ENCODE peak calls at places on chromosomes 13 and 19, in four cellular contexts. One of them, this sample, is unnamed.
A peak's percentile ranks its signal among the peaks of the same experiment; 100 is the strongest.

GRCh38 chr19:9791552-9792181 is 23.1 kb upstream of the ZNF846 start:
- DNase-seq in GM12878: peak; percentile 44
- DNase-seq in GM12891: peak; percentile 64
- DNase-seq in K562: peak; percentile 84
- DNase-seq in this sample: peak; percentile 45

GRCh38 chr19:58474291-58474996 is 1.7 kb upstream of the ZNF446 start:
- DNase-seq in GM12878: no peak
- DNase-seq in K562: no peak
- DNase-seq in GM12891: no peak
- DNase-seq in this sample: no peak

GRCh38 chr19:13613447-13613846 is 107.2 kb upstream of the CACNA1A start:
- DNase-seq in GM12891: no peak
- DNase-seq in K562: no peak
- DNase-seq in GM12878: no peak
- DNase-seq in this sample: no peak

GRCh38 chr19:16470911-16471811 is 609 bp downstream of the EPS15L1 start:
- DNase-seq in GM12891: no peak
- DNase-seq in GM12878: no peak
- DNase-seq in K562: no peak
- DNase-seq in this sample: peak; percentile 50

GRCh38 chr13:100300708-100301107 is 211.8 kb downstream of the PCCA start:
- DNase-seq in K562: no peak
- DNase-seq in GM12878: no peak
- DNase-seq in GM12891: no peak
- DNase-seq in this sample: no peak

GRCh38 chr13:107067381-107067780 is 499.4 kb upstream of the ARGLU1 start:
- DNase-seq in K562: no peak
- DNase-seq in GM12891: no peak
- DNase-seq in GM12878: no peak
- DNase-seq in this sample: no peak

GRCh38 chr13:94860981-94861407 is 148.6 kb upstream of the SOX21 start:
- DNase-seq in K562: no peak
- DNase-seq in GM12878: no peak
- DNase-seq in GM12891: no peak
- DNase-seq in this sample: peak; percentile 27

GRCh38 chr13:104086205-104086604 is 1020.0 kb upstream of the SLC10A2 start:
- DNase-seq in GM12891: no peak
- DNase-seq in GM12878: no peak
- DNase-seq in K562: no peak
- DNase-seq in this sample: no peak

GRCh38 chr13:73849292-73849691 is 284.9 kb downstream of the KLF12 start:
- DNase-seq in GM12878: no peak
- DNase-seq in K562: no peak
- DNase-seq in GM12891: no peak
- DNase-seq in this sample: no peak

GRCh38 chr13:20131057-20131832 is 29.6 kb downstream of the GJA3 start:
- DNase-seq in GM12891: no peak
- DNase-seq in K562: no peak
- DNase-seq in GM12878: no peak
- DNase-seq in this sample: no peak
- TF ChIP-seq SPI1 in GM12891: no peak
- TF ChIP-seq SPI1 in K562: no peak
- TF ChIP-seq SPI1 in GM12878: no peak
- TF ChIP-seq SPI1 in this sample: peak; percentile 12

GRCh38 chr19:46616631-46617322 is 8.1 kb downstream of the PTGIR start:
- DNase-seq in GM12878: no peak
- DNase-seq in GM12891: no peak
- DNase-seq in K562: peak; percentile 67
- DNase-seq in this sample: no peak

GRCh38 chr19:46615966-46616365 is 8.9 kb downstream of the PTGIR start:
- DNase-seq in GM12891: no peak
- DNase-seq in GM12878: no peak
- DNase-seq in K562: no peak
- DNase-seq in this sample: no peak

GRCh38 chr19:46613525-46613924 is 11.4 kb downstream of the PTGIR start:
- DNase-seq in GM12878: no peak
- DNase-seq in K562: no peak
- DNase-seq in GM12891: no peak
- DNase-seq in this sample: no peak

GRCh38 chr19:46611791-46612190 is 10.7 kb downstream of the CALM3 start:
- DNase-seq in GM12891: peak; percentile 12
- DNase-seq in GM12878: no peak
- DNase-seq in K562: no peak
- DNase-seq in this sample: no peak

GRCh38 chr19:46614114-46614701 is 10.7 kb downstream of the PTGIR start:
- DNase-seq in GM12891: peak; percentile 71
- DNase-seq in GM12878: no peak
- DNase-seq in K562: peak; percentile 88
- DNase-seq in this sample: no peak
- TF ChIP-seq SPI1 in GM12891: no peak
- TF ChIP-seq SPI1 in GM12878: no peak
- TF ChIP-seq SPI1 in K562: no peak
- TF ChIP-seq SPI1 in this sample: no peak

GRCh38 chr19:29835447-29835846 is 23.7 kb downstream of the CCNE1 start:
- DNase-seq in GM12891: no peak
- DNase-seq in GM12878: no peak
- DNase-seq in K562: no peak
- DNase-seq in this sample: no peak

GRCh38 chr19:29834991-29835390 is 23.2 kb downstream of the CCNE1 start:
- DNase-seq in K562: no peak
- DNase-seq in GM12878: no peak
- DNase-seq in GM12891: no peak
- DNase-seq in this sample: no peak

GRCh38 chr19:29840066-29840950 is 28.5 kb downstream of the CCNE1 start:
- DNase-seq in GM12891: no peak
- DNase-seq in GM12878: no peak
- DNase-seq in K562: no peak
- DNase-seq in this sample: no peak

GRCh38 chr19:29836409-29836825 is 24.6 kb downstream of the CCNE1 start:
- DNase-seq in GM12891: peak; percentile 57
- DNase-seq in GM12878: peak; percentile 86
- DNase-seq in K562: no peak
- DNase-seq in this sample: no peak

GRCh38 chr19:29837448-29837961 is 25.7 kb downstream of the CCNE1 start:
- DNase-seq in GM12891: peak; percentile 49
- DNase-seq in K562: no peak
- DNase-seq in GM12878: peak; percentile 84
- DNase-seq in this sample: no peak
- TF ChIP-seq SPI1 in GM12891: no peak
- TF ChIP-seq SPI1 in K562: no peak
- TF ChIP-seq SPI1 in GM12878: no peak
- TF ChIP-seq SPI1 in this sample: no peak

GRCh38 chr13:32316476-32316875 is 1.2 kb downstream of the BRCA2 start:
- DNase-seq in GM12878: no peak
- DNase-seq in GM12891: no peak
- DNase-seq in K562: no peak
- DNase-seq in this sample: no peak

GRCh38 chr13:32315255-32316029 is at the start of the genes BRCA2 and ZAR1L:
- DNase-seq in GM12891: peak; percentile 68
- DNase-seq in K562: peak; percentile 74
- DNase-seq in GM12878: peak; percentile 68
- DNase-seq in this sample: peak; percentile 75

GRCh38 chr13:32314271-32314967 is 744 bp downstream of the ZAR1L start:
- DNase-seq in K562: no peak
- DNase-seq in GM12878: no peak
- DNase-seq in GM12891: no peak
- DNase-seq in this sample: peak; percentile 97

GRCh38 chr13:32316030-32316344 is 679 bp downstream of the BRCA2 start:
- DNase-seq in GM12878: peak; percentile 66
- DNase-seq in K562: no peak
- DNase-seq in GM12891: peak; percentile 11
- DNase-seq in this sample: no peak

GRCh38 chr13:32314968-32315254 is 252 bp downstream of the ZAR1L start:
- DNase-seq in K562: peak; percentile 29
- DNase-seq in GM12878: no peak
- DNase-seq in GM12891: peak; percentile 16
- DNase-seq in this sample: no peak
- TF ChIP-seq SPI1 in K562: no peak
- TF ChIP-seq SPI1 in GM12878: no peak
- TF ChIP-seq SPI1 in GM12891: no peak
- TF ChIP-seq SPI1 in this sample: no peak

DNA sequence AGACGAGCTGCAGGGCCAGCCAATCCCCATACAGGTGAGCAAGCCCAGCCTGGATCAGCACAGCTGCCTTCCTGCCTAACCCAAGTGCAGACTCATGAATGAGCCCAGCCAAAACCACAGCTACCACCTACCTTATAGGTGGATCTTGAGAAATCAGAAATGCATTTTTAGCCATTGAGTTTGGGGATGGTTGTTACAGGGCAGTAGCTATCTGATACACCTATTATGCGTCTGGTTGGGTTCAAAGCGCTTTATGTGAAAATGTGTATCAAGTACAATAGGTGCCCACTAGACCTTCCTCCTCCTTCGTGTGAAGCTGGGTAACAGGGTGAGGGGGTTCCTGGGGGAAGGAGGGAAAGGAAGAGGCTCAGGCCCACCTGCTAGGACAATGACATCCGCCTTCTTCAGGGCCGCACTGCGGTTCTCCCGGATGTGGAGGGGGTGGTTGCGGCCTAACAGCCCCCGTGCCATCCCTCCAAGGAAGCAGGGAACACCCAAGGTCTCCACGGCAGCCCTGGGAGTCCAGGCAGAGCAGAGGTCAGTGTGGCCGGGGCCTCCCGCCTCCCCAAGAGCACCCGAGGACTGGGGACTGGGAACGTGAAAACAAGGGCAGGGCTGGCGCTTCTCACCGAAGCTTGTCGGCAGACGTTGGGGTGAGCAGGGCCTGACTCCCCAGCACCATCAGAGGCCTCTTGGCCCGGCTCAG is 11.7 kb downstream of the SYDE1 start:
- DNase-seq in K562: no peak
- DNase-seq in GM12878: no peak
- DNase-seq in GM12891: no peak
- DNase-seq in this sample: no peak
- TF ChIP-seq SPI1 in K562: no peak
- TF ChIP-seq SPI1 in GM12878: no peak
- TF ChIP-seq SPI1 in GM12891: no peak
- TF ChIP-seq SPI1 in this sample: no peak

DNA sequence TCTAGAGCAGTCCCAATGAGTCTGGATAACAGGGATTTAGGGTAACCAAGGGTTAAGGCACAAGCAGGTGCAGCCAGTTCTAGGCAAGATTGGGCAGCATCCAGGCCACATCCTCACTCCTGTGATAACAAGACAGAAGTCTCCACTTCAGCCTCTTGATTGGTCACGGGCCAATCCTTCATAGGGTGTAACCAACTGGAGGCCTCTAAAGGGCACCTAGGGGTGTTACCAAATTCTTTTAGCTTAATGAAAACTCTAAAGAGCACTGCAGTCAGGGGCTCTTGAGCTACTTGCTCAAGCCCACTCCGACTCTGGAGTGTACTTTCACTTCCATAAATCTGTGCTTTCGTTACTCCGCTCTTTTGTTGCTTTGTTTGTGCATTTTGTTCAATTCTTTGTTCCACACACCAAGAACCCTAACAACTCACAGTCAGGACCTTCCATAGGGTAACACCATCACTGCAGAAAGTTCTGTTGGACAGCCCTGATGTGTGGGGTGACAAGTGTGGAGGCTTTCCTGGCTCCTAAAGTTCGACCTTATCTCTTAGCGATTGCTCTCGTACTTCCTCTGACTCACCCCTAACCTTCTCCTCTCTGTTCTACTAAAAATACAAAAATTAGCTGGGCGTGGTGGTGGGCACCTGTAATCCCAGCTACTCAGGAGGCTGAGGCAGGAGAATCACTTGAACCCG is 36.1 kb downstream of the ZSWIM9 start:
- DNase-seq in K562: no peak
- DNase-seq in GM12891: no peak
- DNase-seq in GM12878: no peak
- DNase-seq in this sample: no peak
- TF ChIP-seq SPI1 in K562: no peak
- TF ChIP-seq SPI1 in GM12891: no peak
- TF ChIP-seq SPI1 in GM12878: no peak
- TF ChIP-seq SPI1 in this sample: no peak

DNA sequence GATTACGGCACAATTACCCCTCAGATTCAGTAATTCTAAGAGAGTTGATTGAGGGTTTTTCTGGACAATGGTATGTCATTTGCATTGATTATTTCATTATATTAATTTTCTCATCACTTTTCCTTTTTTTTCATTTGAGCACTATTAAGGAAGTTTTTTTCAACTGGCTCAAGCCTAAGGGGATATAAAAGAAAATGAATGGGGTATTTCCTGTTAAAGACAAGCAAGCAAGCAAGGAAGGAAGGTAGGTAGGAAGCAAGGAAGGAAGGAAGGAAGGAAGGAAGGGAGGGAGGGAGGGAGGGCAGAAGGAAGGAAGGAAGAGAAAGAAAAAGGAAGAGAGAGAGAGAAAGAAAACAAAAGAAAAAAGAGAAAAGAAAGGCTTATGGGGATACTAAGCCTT is 620.3 kb downstream of the DIAPH3 start:
- DNase-seq in GM12891: no peak
- DNase-seq in K562: no peak
- DNase-seq in GM12878: no peak
- DNase-seq in this sample: no peak
- TF ChIP-seq SPI1 in GM12891: no peak
- TF ChIP-seq SPI1 in K562: no peak
- TF ChIP-seq SPI1 in GM12878: no peak
- TF ChIP-seq SPI1 in this sample: no peak

DNA sequence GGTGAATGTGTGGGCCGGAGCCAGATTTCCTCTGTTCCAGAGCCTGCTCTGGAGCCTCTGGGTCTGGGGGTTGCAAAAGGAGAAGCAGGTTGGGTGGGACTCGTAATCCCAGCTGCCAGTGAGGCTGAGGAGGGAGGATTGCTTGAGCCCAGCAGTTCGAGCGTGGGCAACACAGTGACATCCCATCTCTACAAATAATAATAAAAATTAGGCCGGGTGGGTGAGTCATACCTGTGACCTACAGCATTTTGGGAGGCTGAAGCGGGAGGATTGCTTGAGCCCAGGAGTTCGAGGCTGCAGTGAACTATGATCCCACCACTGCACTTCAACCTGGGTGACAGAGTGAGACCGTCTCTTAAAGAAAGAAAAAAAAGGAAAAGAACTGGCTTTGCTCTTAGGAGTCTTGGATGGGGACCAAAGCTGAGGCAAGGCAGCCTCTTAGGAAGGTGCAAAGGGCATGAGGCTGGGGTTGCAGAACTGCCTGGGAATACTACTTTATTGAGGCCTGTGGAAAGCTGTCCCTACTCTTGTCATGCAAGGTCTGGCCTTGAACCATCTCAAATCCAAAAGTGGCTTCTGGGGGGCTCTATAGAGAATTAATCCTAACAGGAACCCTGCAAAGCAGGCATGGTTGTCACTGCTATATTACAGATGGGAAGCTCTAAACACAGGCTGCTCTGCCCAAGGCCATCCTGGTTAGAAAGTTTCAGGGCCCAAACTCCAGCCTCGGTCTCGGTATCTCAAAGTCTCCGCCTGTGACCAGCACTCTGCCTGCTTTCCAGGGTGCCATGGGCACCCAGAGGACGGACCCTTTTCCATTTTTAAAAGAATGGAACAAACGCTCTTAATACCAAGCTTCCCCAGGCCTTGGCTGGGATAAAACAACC is 877 bp upstream of the C19orf12 start:
- DNase-seq in GM12891: no peak
- DNase-seq in K562: no peak
- DNase-seq in GM12878: no peak
- DNase-seq in this sample: peak; percentile 4
- TF ChIP-seq SPI1 in GM12891: no peak
- TF ChIP-seq SPI1 in K562: no peak
- TF ChIP-seq SPI1 in GM12878: no peak
- TF ChIP-seq SPI1 in this sample: no peak